ENCODE peak calls at places on chromosomes 7 and 10, in five cellular contexts. G is transverse colon, P is fibroblast of lung, R is HFFc6, E is H9. Z is an unnamed sample.
A peak's percentile ranks its signal among the peaks of the same experiment; 100 is the strongest.

GRCh38 chr7:34823650-34824258 is 165.7 kb downstream of the NPSR1 start:
- DNase-seq in G (peak; percentile 55), P (peak; percentile 58), R (peak; percentile 33), E (peak; percentile 46), Z (peak; percentile 75)

GRCh38 chr7:121167971-121168370 is 160.8 kb upstream of the WNT16 start:
- DNase-seq in G (no peak), P (peak; percentile 45), R (no peak), E (no peak), Z (no peak)

GRCh38 chr7:22801907-22802306 is 20.7 kb downstream of the TOMM7 start:
- DNase-seq in G (no peak), P (no peak), R (no peak), E (peak; percentile 80), Z (no peak)

GRCh38 chr7:119783799-119784198 is 489.2 kb upstream of the KCND2 start:
- DNase-seq in G (no peak), P (peak; percentile 36), R (no peak), E (no peak), Z (no peak)

GRCh38 chr7:114530074-114530611 is 115.5 kb downstream of the FOXP2 start:
- DNase-seq in G (no peak), P (peak; percentile 43), R (no peak), E (no peak), Z (no peak)

GRCh38 chr10:95655571-95656290 is 780 bp downstream of the ALDH18A1 start:
- DNase-seq in G (peak; percentile 19), P (peak; percentile 36), R (peak; percentile 22), E (no peak), Z (no peak)

GRCh38 chr7:147586110-147586509 is 1004.5 kb upstream of the C7orf33 start:
- DNase-seq in G (no peak), P (no peak), R (no peak), E (no peak), Z (no peak)

GRCh38 chr7:123220396-123220795 is 20.6 kb upstream of the SLC13A1 start:
- DNase-seq in G (no peak), P (peak; percentile 22), R (no peak), E (no peak), Z (no peak)

GRCh38 chr7:92841192-92841591 is 4.8 kb upstream of the CDK6 start:
- DNase-seq in G (no peak), P (no peak), R (no peak), E (no peak), Z (no peak)

GRCh38 chr10:53534428-53534827 is 761.8 kb upstream of the MBL2 start:
- DNase-seq in G (no peak), P (no peak), R (no peak), E (no peak), Z (no peak)

DNA sequence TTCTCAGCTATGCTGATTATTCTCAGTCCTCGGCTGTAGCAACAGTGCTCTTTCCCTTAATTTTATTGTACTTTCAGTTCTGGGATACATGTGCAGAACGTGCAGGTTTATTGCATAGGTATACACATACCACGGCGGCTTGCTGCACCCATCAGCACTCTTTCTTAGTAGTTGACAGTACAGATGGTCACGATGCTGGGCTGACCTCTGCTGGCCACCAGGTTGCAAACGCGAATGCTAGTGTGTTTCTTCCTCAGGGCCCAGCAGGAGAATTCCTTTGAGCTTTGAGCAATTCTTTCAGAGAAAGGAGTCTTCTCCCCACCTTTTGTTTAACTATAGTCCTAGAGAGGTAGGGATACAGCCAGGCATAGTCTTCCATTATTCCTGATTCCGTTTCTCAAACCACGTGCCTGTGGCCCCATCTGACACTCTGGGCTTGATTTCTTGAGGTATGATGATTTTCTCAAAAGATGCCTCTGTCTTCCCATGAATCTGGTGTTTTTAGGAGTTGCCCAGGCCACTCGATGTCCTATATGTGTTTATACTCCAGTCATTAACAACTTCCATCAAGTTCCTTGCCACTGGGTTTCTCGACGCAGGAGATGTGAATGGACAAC is 48.9 kb upstream of the CDC14C start:
- DNase-seq in G (peak; percentile 8), P (peak; percentile 8), R (peak; percentile 6), E (peak; percentile 73), Z (peak; percentile 61)
- TF ChIP-seq CTCF in G (peak; percentile 23), P (peak; percentile 29), R (peak; percentile 69), E (peak; percentile 84), Z (peak; percentile 61)

GRCh38 chr10:74153123-74153522 is 2.1 kb downstream of the ADK start:
- DNase-seq in G (no peak), P (peak; percentile 69), R (peak; percentile 63), E (no peak), Z (no peak)
- TF ChIP-seq CTCF in G (peak; percentile 25), P (peak; percentile 49), R (peak; percentile 84), E (peak; percentile 56), Z (no peak)

DNA sequence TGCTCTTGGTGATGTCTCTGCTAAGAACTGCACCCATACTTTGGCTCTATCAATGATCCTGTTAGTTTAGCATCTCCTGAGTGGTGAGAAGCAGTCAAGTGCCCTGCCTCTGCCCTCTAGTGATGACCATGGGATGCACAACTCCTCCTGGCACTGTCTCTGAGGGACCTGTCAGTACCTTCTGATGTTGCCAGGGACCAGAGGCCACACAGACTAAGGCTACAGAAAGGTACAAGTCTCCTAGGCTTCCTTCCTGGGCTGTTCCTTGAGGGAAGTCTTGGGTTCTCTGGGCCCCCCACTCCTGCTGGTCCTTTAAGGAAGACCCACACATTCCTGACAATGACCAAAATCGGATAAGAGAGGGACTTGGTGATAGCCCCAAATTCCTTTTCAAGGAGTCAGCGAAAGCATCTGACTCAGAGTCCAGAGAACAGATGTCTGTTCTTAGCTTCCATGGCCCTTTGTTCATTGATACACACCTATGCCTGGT is 15.3 kb downstream of the NKX2-3 start:
- DNase-seq in G (no peak), P (no peak), R (peak; percentile 34), E (peak; percentile 61), Z (no peak)
- TF ChIP-seq CTCF in G (peak; percentile 34), P (peak; percentile 8), R (peak; percentile 65), E (peak; percentile 65), Z (peak; percentile 22)

GRCh38 chr7:142939226-142939910 is at the start of gene LLCFC1:
- DNase-seq in G (no peak), P (no peak), R (no peak), E (peak; percentile 84), Z (no peak)
- TF ChIP-seq CTCF in G (no peak), P (no peak), R (peak; percentile 37), E (peak; percentile 79), Z (peak; percentile 32)

DNA sequence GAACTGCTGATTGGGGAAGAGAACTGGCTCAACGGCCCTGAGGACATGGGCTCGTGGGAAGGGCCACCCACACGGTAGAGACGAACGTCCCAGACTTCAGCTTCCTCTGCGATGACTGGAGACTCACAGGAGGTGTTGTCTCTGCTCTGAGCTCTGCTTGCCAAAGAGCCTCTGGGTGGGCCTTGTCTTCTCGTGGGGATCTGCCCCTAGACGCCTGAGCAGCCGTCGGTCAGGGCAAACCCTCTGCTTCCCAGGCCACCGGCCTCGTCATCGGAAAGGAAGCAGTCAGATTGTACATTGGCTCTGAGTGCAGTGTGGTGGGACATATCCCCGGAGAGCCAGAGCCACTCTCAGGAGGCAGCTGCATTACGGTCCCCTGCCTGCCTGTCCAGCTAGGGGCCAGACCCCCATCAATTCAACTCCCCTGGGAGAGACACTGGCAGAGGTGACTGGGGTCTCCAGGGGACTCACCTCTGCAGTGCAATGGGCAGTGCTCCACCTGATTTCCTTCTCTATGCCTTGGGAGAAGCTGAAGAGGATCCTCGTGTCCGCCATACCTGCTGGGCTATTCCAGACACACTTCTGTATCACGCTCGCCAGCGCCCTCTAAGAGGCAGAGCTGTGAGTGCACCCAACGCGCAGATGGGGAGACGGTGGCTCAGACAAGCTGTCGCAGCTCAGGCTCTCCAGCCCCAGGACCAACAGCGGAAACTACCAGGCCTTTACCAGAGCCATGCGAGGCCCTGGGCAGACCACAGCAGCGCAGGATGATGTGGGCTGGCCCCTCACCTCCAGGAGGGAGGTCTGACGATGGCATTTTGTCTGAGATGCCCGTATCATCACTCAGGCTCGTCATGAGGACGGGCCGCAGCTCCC is 227.4 kb downstream of the TCERG1L start:
- DNase-seq in G (no peak), P (no peak), R (no peak), E (peak; percentile 90), Z (peak; percentile 25)
- TF ChIP-seq CTCF in G (no peak), P (no peak), R (no peak), E (peak; percentile 77), Z (peak; percentile 26)

GRCh38 chr7:1170741-1171501 is 10.9 kb upstream of the ZFAND2A start:
- DNase-seq in G (no peak), P (no peak), R (no peak), E (no peak), Z (no peak)

GRCh38 chr7:1164436-1164835 is 4.4 kb upstream of the ZFAND2A start:
- DNase-seq in G (no peak), P (no peak), R (no peak), E (no peak), Z (no peak)

GRCh38 chr7:1172666-1173523 is 12.9 kb upstream of the ZFAND2A start:
- DNase-seq in G (no peak), P (no peak), R (no peak), E (no peak), Z (no peak)

GRCh38 chr7:1168422-1168821 is 8.4 kb upstream of the ZFAND2A start:
- DNase-seq in G (no peak), P (no peak), R (no peak), E (no peak), Z (no peak)

GRCh38 chr7:1169409-1170368 is 9.7 kb upstream of the ZFAND2A start:
- DNase-seq in G (peak; percentile 90), P (peak; percentile 48), R (no peak), E (peak; percentile 85), Z (peak; percentile 75)
- TF ChIP-seq CTCF in G (peak; percentile 77), P (peak; percentile 61), R (peak; percentile 74), E (peak; percentile 91), Z (peak; percentile 57)

GRCh38 chr10:128051548-128051947 is 74.7 kb downstream of the MKI67 start:
- DNase-seq in G (no peak), P (no peak), R (no peak), E (no peak), Z (no peak)
- TF ChIP-seq CTCF in G (no peak), P (no peak), R (no peak), E (no peak), Z (no peak)

Z was measured in nephron progenitor cell.